ENCODE peak calls at places on chromosomes 1 and 21, in six cellular contexts. G, Q, L, P, N and C are unnamed samples.

GRCh38 chr1:244302889-244303609 is 148.7 kb downstream of the ADSS2 start:
- DNase-seq in L (no peak), N (no peak), P (no peak), G (no peak), Q (no peak), C (no peak)

GRCh38 chr21:41956926-41957729 is 3.3 kb upstream of the C2CD2 start:
- DNase-seq in Q (no peak), P (no peak), N (no peak), L (no peak), G (peak), C (no peak)

GRCh38 chr1:173573596-173573995 is 29.3 kb downstream of the SLC9C2 start:
- DNase-seq in P (no peak), N (no peak), L (no peak), Q (no peak), G (no peak), C (no peak)

GRCh38 chr1:1347663-1348419 is 1.4 kb downstream of the DVL1 start:
- DNase-seq in G (no peak), L (no peak), Q (no peak), N (no peak), P (peak), C (no peak)

GRCh38 chr1:204304067-204304466 is 55.7 kb downstream of the PLEKHA6 start:
- DNase-seq in G (no peak), P (no peak), N (no peak), L (peak), Q (no peak), C (no peak)

GRCh38 chr1:46134660-46135331 is 2.4 kb upstream of the PIK3R3 start:
- DNase-seq in L (no peak), Q (no peak), N (peak), P (no peak), G (no peak), C (no peak)

GRCh38 chr1:150813028-150813707 is 5.1 kb upstream of the CTSK start:
- DNase-seq in N (peak), Q (no peak), P (peak), G (peak), L (peak), C (peak)

GRCh38 chr1:33687000-33687399 is 176.9 kb upstream of the HMGB4 start:
- DNase-seq in G (no peak), L (no peak), P (no peak), N (peak), Q (no peak), C (no peak)

GRCh38 chr1:232899278-232899677 is 51.1 kb upstream of the NTPCR start:
- DNase-seq in L (no peak), P (no peak), G (no peak), N (no peak), Q (no peak), C (no peak)

GRCh38 chr21:16004523-16004922 is 274.7 kb downstream of the USP25 start:
- DNase-seq in L (no peak), N (no peak), P (no peak), Q (no peak), G (no peak), C (no peak)

GRCh38 chr1:3577711-3578432 is 33.4 kb downstream of the MEGF6 start:
- DNase-seq in G (no peak), P (peak), L (no peak), Q (no peak), N (no peak), C (peak)
- H3K27ac ChIP-seq in G (no peak), P (no peak), L (no peak), Q (no peak), N (no peak), C (no peak)

GRCh38 chr1:214676747-214677146 is 73.8 kb downstream of the CENPF start:
- DNase-seq in L (no peak), Q (no peak), P (no peak), G (no peak), N (no peak), C (no peak)

GRCh38 chr1:214678386-214678785 is 75.4 kb downstream of the CENPF start:
- DNase-seq in L (no peak), G (no peak), N (no peak), Q (no peak), P (no peak), C (no peak)

GRCh38 chr1:214683596-214683995 is 80.6 kb downstream of the CENPF start:
- DNase-seq in G (no peak), L (peak), P (no peak), Q (no peak), N (no peak), C (no peak)

GRCh38 chr1:214677945-214678344 is 75.0 kb downstream of the CENPF start:
- DNase-seq in L (no peak), P (no peak), G (no peak), Q (no peak), N (no peak), C (no peak)
- H3K27ac ChIP-seq in L (no peak), P (no peak), G (no peak), Q (no peak), N (no peak), C (no peak)

GRCh38 chr1:161187311-161187710 is 10.0 kb upstream of the B4GALT3 start:
- DNase-seq in G (no peak), L (no peak), N (no peak), P (no peak), Q (no peak), C (peak)
- H3K27ac ChIP-seq in G (no peak), L (no peak), N (no peak), P (peak), Q (peak), C (no peak)

GRCh38 chr1:234709473-234710279 is 99.7 kb upstream of the IRF2BP2 start:
- DNase-seq in N (no peak), G (peak), P (no peak), Q (no peak), L (no peak), C (no peak)

GRCh38 chr1:234708700-234709395 is 98.9 kb upstream of the IRF2BP2 start:
- DNase-seq in G (no peak), P (no peak), N (no peak), Q (no peak), L (no peak), C (no peak)

GRCh38 chr1:234710381-234710780 is 100.4 kb upstream of the IRF2BP2 start:
- DNase-seq in Q (no peak), G (no peak), L (no peak), N (no peak), P (no peak), C (no peak)

GRCh38 chr1:234706199-234706598 is 96.2 kb upstream of the IRF2BP2 start:
- DNase-seq in L (no peak), P (no peak), Q (no peak), G (no peak), N (peak), C (no peak)

GRCh38 chr1:234707641-234708040 is 97.7 kb upstream of the IRF2BP2 start:
- DNase-seq in Q (no peak), L (no peak), P (no peak), G (no peak), N (peak), C (no peak)
- H3K27ac ChIP-seq in Q (no peak), L (no peak), P (no peak), G (no peak), N (no peak), C (no peak)

GRCh38 chr1:39647247-39647646 is 7.8 kb upstream of the HEYL start:
- DNase-seq in G (no peak), P (no peak), N (no peak), L (no peak), Q (no peak), C (no peak)
- H3K27ac ChIP-seq in G (peak), P (no peak), N (peak), L (no peak), Q (no peak), C (peak)

GRCh38 chr21:34132202-34132601 is 58.8 kb downstream of the MRPS6 start:
- DNase-seq in P (no peak), L (no peak), Q (no peak), N (no peak), G (no peak), C (no peak)
- H3K27ac ChIP-seq in P (no peak), L (no peak), Q (no peak), N (no peak), G (no peak), C (peak)

DNA sequence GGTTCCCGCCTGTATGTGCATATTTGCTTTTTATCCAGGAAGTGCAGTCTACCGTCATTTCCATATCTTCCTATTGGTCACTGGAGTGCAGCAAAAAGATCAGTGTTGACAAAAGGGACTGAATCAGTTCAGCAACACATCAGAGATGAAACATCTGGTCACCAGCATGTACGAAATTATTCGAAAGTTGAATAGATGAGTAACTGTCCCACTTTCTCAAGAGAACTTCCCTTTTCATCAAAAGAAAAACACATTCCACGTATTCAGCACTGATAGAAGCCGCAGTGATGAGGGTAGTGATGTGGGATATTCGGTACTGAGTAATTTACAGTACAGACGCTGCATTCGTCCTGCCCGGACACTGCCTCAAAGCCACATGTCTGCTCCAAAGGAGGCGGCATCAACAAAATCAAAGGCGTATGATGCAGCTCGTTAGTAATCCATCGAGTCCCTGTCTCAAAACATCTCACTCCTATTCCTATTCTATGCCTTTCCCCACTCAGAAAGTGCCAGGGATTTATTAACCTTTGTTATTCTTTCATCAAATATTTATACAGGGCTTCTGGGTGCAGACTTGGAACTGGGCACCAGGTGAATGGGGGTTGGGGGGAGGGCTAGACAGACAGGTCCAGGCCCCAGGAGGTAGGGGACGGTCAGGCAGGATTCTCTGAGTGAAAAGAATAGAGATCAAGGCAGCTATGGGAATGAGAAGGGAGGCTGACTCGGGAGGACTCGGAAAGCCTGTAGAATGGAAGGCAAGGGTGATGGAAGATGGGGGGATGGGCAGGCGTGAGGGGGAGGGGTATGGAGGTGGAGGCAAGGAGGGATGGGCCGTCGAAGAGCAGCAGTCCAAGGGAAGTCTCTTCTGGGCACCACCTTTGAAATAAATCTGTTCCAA is 79.5 kb upstream of the SLC45A1 start:
- DNase-seq in N (no peak), L (peak), Q (no peak), P (no peak), G (no peak), C (no peak)
- H3K27ac ChIP-seq in N (peak), L (peak), Q (no peak), P (no peak), G (no peak), C (no peak)

DNA sequence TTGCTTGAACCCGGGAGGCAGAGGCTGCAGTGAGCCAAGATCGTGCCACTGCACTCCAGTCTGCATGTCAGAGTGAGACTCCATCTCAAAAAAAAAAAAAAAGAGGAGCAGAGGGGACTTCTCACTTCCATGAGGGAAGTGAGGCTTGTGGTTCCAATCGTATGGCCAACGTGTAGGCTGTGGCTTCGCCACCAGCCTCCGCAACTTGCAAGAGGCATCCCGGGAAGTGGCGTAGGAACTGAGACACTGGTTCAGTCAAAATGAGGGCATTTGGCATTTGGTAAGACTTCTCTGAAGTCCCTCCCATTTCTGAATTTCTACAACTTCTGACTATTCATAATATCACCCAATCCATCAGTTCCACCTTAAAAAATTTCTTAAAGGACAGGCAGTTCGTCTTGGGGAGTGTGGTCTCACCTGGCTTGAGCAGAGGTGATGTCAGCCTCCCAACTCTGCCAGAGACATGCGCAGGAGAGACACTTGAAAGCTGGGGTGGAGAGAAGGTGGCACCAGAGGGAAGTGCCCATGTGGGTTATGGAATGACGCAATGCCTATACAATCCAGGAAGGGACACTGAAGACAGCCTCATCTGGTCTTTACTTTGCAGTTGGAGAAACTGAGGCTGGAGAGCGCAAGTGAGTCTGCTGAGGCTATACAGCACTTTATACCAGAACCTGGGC is 17.2 kb downstream of the KAZN start:
- DNase-seq in L (no peak), N (no peak), Q (no peak), P (no peak), G (no peak), C (no peak)
- H3K27ac ChIP-seq in L (no peak), N (no peak), Q (no peak), P (no peak), G (no peak), C (no peak)

GRCh38 chr1:44894591-44894990 is 51.5 kb upstream of the PTCH2 start:
- DNase-seq in N (no peak), L (no peak), G (no peak), Q (no peak), P (no peak), C (no peak)

DNA sequence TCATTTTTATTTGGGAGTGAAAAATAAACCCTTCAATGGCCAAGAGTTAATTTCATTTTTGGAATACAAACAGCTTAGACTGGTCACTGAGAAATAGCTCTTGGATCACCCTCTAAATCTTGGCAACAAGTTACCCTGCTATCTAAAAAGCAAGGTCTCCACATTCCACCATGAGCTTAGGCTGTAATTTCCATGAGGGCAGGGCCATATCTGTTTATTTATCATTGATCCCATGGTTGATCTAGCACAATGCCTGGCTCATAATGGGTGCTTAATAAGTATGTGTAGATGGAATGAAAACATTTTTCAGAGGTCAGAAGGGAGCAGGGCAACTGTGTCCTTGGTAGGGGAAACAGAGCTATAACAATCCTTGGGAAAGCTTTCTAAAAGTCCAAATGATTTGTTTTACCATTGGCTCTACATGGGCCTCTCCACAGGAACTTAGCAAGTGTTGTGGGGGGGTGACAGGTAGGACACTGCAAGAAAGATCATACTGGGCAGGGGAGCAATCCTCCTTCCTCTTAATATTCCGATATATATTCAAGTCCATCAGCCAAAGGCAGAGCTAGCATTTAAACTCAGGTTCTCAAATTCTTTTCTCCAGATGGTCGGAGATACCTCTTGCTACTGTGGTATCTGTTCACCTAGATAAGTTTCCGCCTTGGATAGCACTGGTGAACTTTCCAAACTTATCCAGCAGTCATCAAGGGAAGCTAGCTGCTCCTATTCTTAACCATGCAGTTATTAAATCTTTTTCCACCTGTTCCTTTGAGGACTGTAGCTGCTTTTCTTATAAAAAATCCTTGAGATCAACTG is 53.1 kb upstream of the PTCH2 start:
- DNase-seq in L (no peak), N (no peak), Q (no peak), G (no peak), P (no peak), C (no peak)
- H3K27ac ChIP-seq in L (peak), N (no peak), Q (no peak), G (no peak), P (no peak), C (peak)

GRCh38 chr1:157784801-157785200 is 7.9 kb upstream of the FCRL2 start:
- DNase-seq in P (peak), N (no peak), L (no peak), G (no peak), Q (no peak), C (no peak)
- H3K27ac ChIP-seq in P (peak), N (no peak), L (no peak), G (no peak), Q (no peak), C (no peak)